ENCODE peak calls at places on chromosomes 2 and 18, in four cellular contexts. One of them, this sample, is unnamed.

GRCh38 chr2:128322651-128323491 is 4.2 kb upstream of the HS6ST1 start:
- DNase-seq in prostate gland: no peak
- DNase-seq in AG04450: no peak
- DNase-seq in HCT116: no peak
- DNase-seq in this sample: no peak

GRCh38 chr2:58448065-58448507 is 207.0 kb upstream of the FANCL start:
- DNase-seq in prostate gland: no peak
- DNase-seq in AG04450: peak
- DNase-seq in HCT116: peak
- DNase-seq in this sample: peak

GRCh38 chr2:142153601-142154000 is 22.8 kb upstream of the LRP1B start:
- DNase-seq in AG04450: no peak
- DNase-seq in prostate gland: no peak
- DNase-seq in HCT116: no peak
- DNase-seq in this sample: no peak

GRCh38 chr2:176189666-176190641 is 1.5 kb downstream of the HOXD1 start:
- DNase-seq in HCT116: no peak
- DNase-seq in prostate gland: no peak
- DNase-seq in AG04450: no peak
- DNase-seq in this sample: no peak

GRCh38 chr2:120470041-120470716 is 124.2 kb downstream of the INHBB start:
- DNase-seq in AG04450: peak
- DNase-seq in HCT116: no peak
- DNase-seq in prostate gland: peak
- DNase-seq in this sample: peak

GRCh38 chr2:47810850-47811249 is 27.9 kb downstream of the MSH6 start:
- DNase-seq in prostate gland: no peak
- DNase-seq in AG04450: no peak
- DNase-seq in HCT116: no peak
- DNase-seq in this sample: peak

GRCh38 chr2:60550151-60550983 is 3.1 kb downstream of the BCL11A start:
- DNase-seq in AG04450: peak
- DNase-seq in prostate gland: peak
- DNase-seq in HCT116: peak
- DNase-seq in this sample: peak

GRCh38 chr2:105445498-105445897 is 46.6 kb upstream of the FHL2 start:
- DNase-seq in prostate gland: no peak
- DNase-seq in AG04450: no peak
- DNase-seq in HCT116: no peak
- DNase-seq in this sample: no peak

GRCh38 chr18:68791801-68792200 is 6.1 kb upstream of the CCDC102B start:
- DNase-seq in prostate gland: no peak
- DNase-seq in AG04450: no peak
- DNase-seq in HCT116: no peak
- DNase-seq in this sample: no peak

GRCh38 chr18:63850010-63850409 is 37.5 kb upstream of the SERPINB2 start:
- DNase-seq in HCT116: peak
- DNase-seq in AG04450: no peak
- DNase-seq in prostate gland: peak
- DNase-seq in this sample: peak

GRCh38 chr18:63848159-63848558 is 39.3 kb upstream of the SERPINB2 start:
- DNase-seq in AG04450: peak
- DNase-seq in HCT116: peak
- DNase-seq in prostate gland: peak
- DNase-seq in this sample: peak

GRCh38 chr18:63843008-63843407 is 44.5 kb upstream of the SERPINB2 start:
- DNase-seq in HCT116: no peak
- DNase-seq in prostate gland: no peak
- DNase-seq in AG04450: no peak
- DNase-seq in this sample: peak

GRCh38 chr18:63844254-63844653 is 43.3 kb upstream of the SERPINB2 start:
- DNase-seq in prostate gland: no peak
- DNase-seq in AG04450: no peak
- DNase-seq in HCT116: peak
- DNase-seq in this sample: peak
- TF ChIP-seq CTCF in prostate gland: peak
- TF ChIP-seq CTCF in AG04450: peak
- TF ChIP-seq CTCF in HCT116: peak
- TF ChIP-seq CTCF in this sample: peak

GRCh38 chr2:97743913-97744312 is 30.5 kb downstream of the ZAP70 start:
- DNase-seq in HCT116: no peak
- DNase-seq in AG04450: no peak
- DNase-seq in prostate gland: no peak
- DNase-seq in this sample: no peak

GRCh38 chr2:97740590-97741182 is 27.3 kb downstream of the ZAP70 start:
- DNase-seq in prostate gland: no peak
- DNase-seq in AG04450: no peak
- DNase-seq in HCT116: peak
- DNase-seq in this sample: peak

GRCh38 chr2:97741686-97742085 is 28.3 kb downstream of the ZAP70 start:
- DNase-seq in AG04450: no peak
- DNase-seq in HCT116: no peak
- DNase-seq in prostate gland: no peak
- DNase-seq in this sample: no peak

GRCh38 chr2:97741251-97741650 is 27.9 kb downstream of the ZAP70 start:
- DNase-seq in AG04450: no peak
- DNase-seq in HCT116: no peak
- DNase-seq in prostate gland: no peak
- DNase-seq in this sample: no peak

GRCh38 chr2:97742381-97742847 is 29.0 kb downstream of the ZAP70 start:
- DNase-seq in prostate gland: no peak
- DNase-seq in AG04450: no peak
- DNase-seq in HCT116: no peak
- DNase-seq in this sample: no peak
- H3K4me3 ChIP-seq in prostate gland: no peak
- H3K4me3 ChIP-seq in AG04450: no peak
- H3K4me3 ChIP-seq in HCT116: no peak
- H3K4me3 ChIP-seq in this sample: no peak

GRCh38 chr2:156332452-156333273 is at the start of gene NR4A2:
- DNase-seq in prostate gland: peak
- DNase-seq in HCT116: peak
- DNase-seq in AG04450: no peak
- DNase-seq in this sample: peak

GRCh38 chr2:156333274-156333950 is 891 bp upstream of the NR4A2 start:
- DNase-seq in AG04450: no peak
- DNase-seq in HCT116: no peak
- DNase-seq in prostate gland: no peak
- DNase-seq in this sample: peak

GRCh38 chr2:156333951-156334495 is 1.5 kb upstream of the NR4A2 start:
- DNase-seq in prostate gland: peak
- DNase-seq in AG04450: no peak
- DNase-seq in HCT116: no peak
- DNase-seq in this sample: no peak

GRCh38 chr2:156331572-156332451 is 709 bp downstream of the NR4A2 start:
- DNase-seq in HCT116: no peak
- DNase-seq in prostate gland: peak
- DNase-seq in AG04450: no peak
- DNase-seq in this sample: peak

DNA sequence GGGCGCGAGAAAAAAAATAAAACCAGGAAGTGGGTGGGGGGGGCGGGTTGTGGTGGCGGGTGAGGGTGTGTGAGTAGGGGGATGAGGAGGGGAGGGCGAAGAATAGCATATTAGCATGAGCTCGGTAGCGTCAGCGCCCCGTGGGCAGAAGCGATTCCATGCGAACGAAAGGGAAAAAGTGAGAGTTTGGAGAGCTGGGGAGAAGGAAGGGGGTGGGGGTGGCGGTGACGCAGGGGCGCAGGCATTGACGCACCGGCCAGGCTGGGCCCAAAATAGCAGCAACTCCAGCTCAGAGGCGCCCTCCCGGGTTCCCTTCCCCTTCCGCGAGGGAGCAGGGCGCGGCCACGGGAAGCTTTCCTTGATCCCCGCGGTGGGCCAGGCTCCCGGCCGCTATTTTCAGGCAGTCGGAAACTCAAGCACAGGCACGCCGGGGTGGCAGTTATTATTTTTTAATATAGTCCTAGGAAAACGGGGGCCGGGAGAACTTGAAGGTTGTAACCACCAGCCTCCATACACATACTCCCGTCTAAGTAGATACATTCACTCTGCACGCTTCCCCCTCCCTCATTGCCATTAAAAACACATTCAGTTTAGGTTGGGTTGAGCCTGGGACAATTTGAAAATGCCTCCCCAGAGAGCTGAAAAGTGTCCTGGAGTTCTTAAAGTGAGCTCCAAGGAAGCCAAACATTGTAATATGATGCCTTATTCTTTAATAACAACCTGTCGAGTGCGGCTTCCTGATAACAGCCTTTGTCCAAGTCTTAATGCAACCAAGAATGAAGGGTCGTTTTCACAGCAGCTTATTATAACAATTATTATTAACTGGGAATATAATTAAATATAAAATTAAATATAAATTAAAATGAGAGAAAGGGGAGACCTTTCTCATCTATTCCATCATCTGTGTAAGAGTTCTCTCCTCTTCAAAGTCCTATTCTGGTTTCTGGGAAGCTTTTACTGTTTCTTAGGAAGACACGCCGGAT is 2.3 kb upstream of the NR4A2 start:
- DNase-seq in AG04450: peak
- DNase-seq in prostate gland: peak
- DNase-seq in HCT116: peak
- DNase-seq in this sample: peak
- TF ChIP-seq CTCF in AG04450: peak
- TF ChIP-seq CTCF in prostate gland: no peak
- TF ChIP-seq CTCF in HCT116: no peak
- TF ChIP-seq CTCF in this sample: peak

GRCh38 chr18:25164837-25165791 is 186.9 kb downstream of the ZNF521 start:
- DNase-seq in HCT116: no peak
- DNase-seq in AG04450: peak
- DNase-seq in prostate gland: no peak
- DNase-seq in this sample: no peak

GRCh38 chr18:25169701-25170100 is 182.3 kb downstream of the ZNF521 start:
- DNase-seq in AG04450: no peak
- DNase-seq in HCT116: no peak
- DNase-seq in prostate gland: no peak
- DNase-seq in this sample: no peak

GRCh38 chr18:25166113-25166512 is 185.9 kb downstream of the ZNF521 start:
- DNase-seq in HCT116: no peak
- DNase-seq in AG04450: peak
- DNase-seq in prostate gland: no peak
- DNase-seq in this sample: no peak

GRCh38 chr18:25168011-25168410 is 184.0 kb downstream of the ZNF521 start:
- DNase-seq in prostate gland: no peak
- DNase-seq in AG04450: no peak
- DNase-seq in HCT116: no peak
- DNase-seq in this sample: no peak

DNA sequence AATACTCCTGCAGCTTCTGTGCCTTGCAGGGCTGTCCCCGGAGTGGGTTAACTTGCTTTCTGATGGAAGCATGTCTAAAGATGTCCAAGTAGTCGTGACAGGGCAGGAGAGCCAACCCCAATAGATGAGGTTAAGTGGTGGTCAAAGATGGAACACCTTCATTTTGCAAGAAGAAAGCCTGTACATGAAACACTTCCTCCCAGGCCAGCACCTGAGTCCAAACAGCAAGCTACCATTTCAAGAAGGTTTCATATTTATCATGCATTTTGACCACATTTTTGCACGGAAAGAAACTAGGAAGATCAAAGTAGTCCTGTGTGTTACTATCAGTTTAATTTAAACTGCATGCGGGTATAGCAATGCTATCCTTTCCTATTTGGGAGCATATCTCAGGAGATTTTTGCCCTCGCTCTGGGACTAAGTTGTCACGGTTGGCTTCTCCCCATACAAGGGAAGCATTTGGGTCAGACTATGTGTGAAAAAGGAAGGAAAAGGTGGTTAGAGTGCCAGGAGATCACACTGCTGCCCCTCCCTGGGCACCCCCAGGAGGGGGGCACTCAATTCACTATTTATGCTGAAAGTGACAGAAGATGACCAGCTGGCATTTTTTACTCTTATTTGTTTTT is 187.6 kb downstream of the ZNF521 start:
- DNase-seq in prostate gland: no peak
- DNase-seq in AG04450: no peak
- DNase-seq in HCT116: no peak
- DNase-seq in this sample: no peak
- H3K4me3 ChIP-seq in prostate gland: peak
- H3K4me3 ChIP-seq in AG04450: peak
- H3K4me3 ChIP-seq in HCT116: no peak
- H3K4me3 ChIP-seq in this sample: peak